ENCODE peak calls at places on chromosomes 3 and 15, in six cellular contexts. K is fibroblast of the conjunctiva; O is activated CD4-positive, alpha-beta T cell treated with anti-CD3 and anti-CD28 coated beads for 36 hours; D is anterior cingulate cortex; G is WTC11; N is CD8-positive, alpha-beta memory T cell. S is an unnamed sample.

GRCh38 chr3:31038086-31038737 is 143.8 kb upstream of the GADL1 start:
- DNase-seq in K (no peak), O (no peak), D (no peak), G (no peak), N (no peak), S (no peak)

GRCh38 chr3:102531686-102532085 is 96.9 kb downstream of the ZPLD1 start:
- DNase-seq in K (no peak), O (no peak), D (no peak), G (no peak), N (no peak), S (no peak)

GRCh38 chr3:23785882-23786281 is 19.9 kb upstream of the UBE2E1 start:
- DNase-seq in K (no peak), O (no peak), D (no peak), G (no peak), N (no peak), S (no peak)

GRCh38 chr15:66461917-66462316 is 35.6 kb downstream of the SNAPC5 start:
- DNase-seq in K (no peak), O (no peak), D (no peak), G (no peak), N (no peak), S (no peak)

GRCh38 chr3:20558161-20558560 is 372.2 kb upstream of the SGO1 start:
- DNase-seq in K (no peak), O (no peak), D (no peak), G (no peak), N (no peak), S (no peak)

GRCh38 chr3:51948016-51948580 is 5.9 kb downstream of the PARP3 start:
- DNase-seq in K (no peak), O (no peak), D (no peak), G (no peak), N (no peak), S (no peak)

GRCh38 chr3:43960448-43960840 is 269.7 kb downstream of the ABHD5 start:
- DNase-seq in K (no peak), O (no peak), D (no peak), G (no peak), N (no peak), S (no peak)

GRCh38 chr3:124395584-124396340 is 334.5 kb upstream of the UMPS start:
- DNase-seq in K (no peak), O (no peak), D (no peak), G (no peak), N (no peak), S (no peak)

GRCh38 chr15:50676799-50677483 is 9.7 kb downstream of the TRPM7 start:
- DNase-seq in K (no peak), O (no peak), D (no peak), G (no peak), N (no peak), S (no peak)

GRCh38 chr3:29384640-29385039 is 103.8 kb downstream of the RBMS3 start:
- DNase-seq in K (peak; percentile 13), O (no peak), D (no peak), G (no peak), N (no peak), S (no peak)

GRCh38 chr3:42906905-42907183 is 902 bp downstream of the ZNF662 start:
- DNase-seq in K (no peak), O (no peak), D (no peak), G (no peak), N (no peak), S (no peak)

GRCh38 chr15:31461911-31462480 is 135.4 kb downstream of the KLF13 start:
- DNase-seq in K (no peak), O (no peak), D (no peak), G (no peak), N (no peak), S (no peak)

GRCh38 chr15:25179673-25180511 is 225.1 kb downstream of the SNRPN start:
- DNase-seq in K (no peak), O (no peak), D (no peak), G (peak; percentile 5), N (no peak), S (no peak)

GRCh38 chr15:50046868-50047267 is 72.2 kb downstream of the ATP8B4 start:
- DNase-seq in K (no peak), O (no peak), D (no peak), G (no peak), N (no peak), S (no peak)

GRCh38 chr3:139534444-139534812 is 5.1 kb downstream of the RBP1 start:
- DNase-seq in K (peak; percentile 89), O (no peak), D (no peak), G (no peak), N (no peak), S (no peak)

S was measured in T follicular helper cell.